ENCODE peak calls at places on chromosome 16, in eight cellular contexts. One of them, this sample, is unnamed.

GRCh38 chr16:12588510-12588909 is 215.2 kb downstream of the CPPED1 start:
- DNase-seq in tibial artery: no peak
- DNase-seq in cardiac fibroblast: no peak
- DNase-seq in brain microvascular endothelial cell: no peak
- DNase-seq in fibroblast of mammary gland: no peak
- DNase-seq in GM06990: no peak
- DNase-seq in heart right ventricle: no peak
- DNase-seq in GM12865: no peak
- DNase-seq in this sample: no peak

GRCh38 chr16:29961479-29962343 is at the start of gene TMEM219:
- DNase-seq in tibial artery: peak; percentile 95
- DNase-seq in cardiac fibroblast: peak; percentile 91
- DNase-seq in brain microvascular endothelial cell: peak; percentile 72
- DNase-seq in fibroblast of mammary gland: peak; percentile 71
- DNase-seq in GM06990: peak; percentile 96
- DNase-seq in heart right ventricle: peak; percentile 92
- DNase-seq in GM12865: peak; percentile 93
- DNase-seq in this sample: peak; percentile 86

GRCh38 chr16:85072947-85073346 is 39.3 kb downstream of the CIBAR2 start:
- DNase-seq in tibial artery: no peak
- DNase-seq in cardiac fibroblast: peak; percentile 85
- DNase-seq in brain microvascular endothelial cell: no peak
- DNase-seq in fibroblast of mammary gland: peak; percentile 87
- DNase-seq in GM06990: no peak
- DNase-seq in heart right ventricle: peak; percentile 20
- DNase-seq in GM12865: no peak
- DNase-seq in this sample: peak; percentile 74

GRCh38 chr16:77322757-77323156 is 112.1 kb downstream of the ADAMTS18 start:
- DNase-seq in tibial artery: no peak
- DNase-seq in cardiac fibroblast: no peak
- DNase-seq in brain microvascular endothelial cell: no peak
- DNase-seq in fibroblast of mammary gland: no peak
- DNase-seq in GM06990: no peak
- DNase-seq in heart right ventricle: no peak
- DNase-seq in GM12865: no peak
- DNase-seq in this sample: no peak

GRCh38 chr16:85689285-85689949 is 663 bp upstream of the GINS2 start:
- DNase-seq in tibial artery: no peak
- DNase-seq in cardiac fibroblast: no peak
- DNase-seq in brain microvascular endothelial cell: no peak
- DNase-seq in fibroblast of mammary gland: no peak
- DNase-seq in GM06990: no peak
- DNase-seq in heart right ventricle: no peak
- DNase-seq in GM12865: no peak
- DNase-seq in this sample: no peak

GRCh38 chr16:46496701-46497100 is 124.5 kb downstream of the SHCBP1 start:
- DNase-seq in tibial artery: no peak
- DNase-seq in cardiac fibroblast: no peak
- DNase-seq in brain microvascular endothelial cell: no peak
- DNase-seq in fibroblast of mammary gland: no peak
- DNase-seq in GM06990: no peak
- DNase-seq in heart right ventricle: no peak
- DNase-seq in GM12865: no peak
- DNase-seq in this sample: no peak

GRCh38 chr16:90031931-90032663 is 12.8 kb upstream of the DBNDD1 start:
- DNase-seq in tibial artery: no peak
- DNase-seq in cardiac fibroblast: peak; percentile 63
- DNase-seq in brain microvascular endothelial cell: no peak
- DNase-seq in fibroblast of mammary gland: peak; percentile 66
- DNase-seq in GM06990: no peak
- DNase-seq in heart right ventricle: no peak
- DNase-seq in GM12865: no peak
- DNase-seq in this sample: peak; percentile 61

GRCh38 chr16:11614587-11615175 is 28.0 kb upstream of the LITAF start:
- DNase-seq in tibial artery: no peak
- DNase-seq in cardiac fibroblast: no peak
- DNase-seq in brain microvascular endothelial cell: no peak
- DNase-seq in fibroblast of mammary gland: no peak
- DNase-seq in GM06990: no peak
- DNase-seq in heart right ventricle: no peak
- DNase-seq in GM12865: no peak
- DNase-seq in this sample: no peak

GRCh38 chr16:85514295-85514600 is 98.9 kb upstream of the GSE1 start:
- DNase-seq in tibial artery: no peak
- DNase-seq in cardiac fibroblast: no peak
- DNase-seq in brain microvascular endothelial cell: no peak
- DNase-seq in fibroblast of mammary gland: no peak
- DNase-seq in GM06990: no peak
- DNase-seq in heart right ventricle: peak; percentile 80
- DNase-seq in GM12865: no peak
- DNase-seq in this sample: no peak

GRCh38 chr16:19785081-19785480 is 67.0 kb downstream of the IQCK start:
- DNase-seq in tibial artery: no peak
- DNase-seq in cardiac fibroblast: no peak
- DNase-seq in brain microvascular endothelial cell: no peak
- DNase-seq in fibroblast of mammary gland: no peak
- DNase-seq in GM06990: no peak
- DNase-seq in heart right ventricle: no peak
- DNase-seq in GM12865: no peak
- DNase-seq in this sample: no peak

GRCh38 chr16:23642246-23642774 is 1.0 kb downstream of the DCTN5 start:
- DNase-seq in tibial artery: no peak
- DNase-seq in cardiac fibroblast: no peak
- DNase-seq in brain microvascular endothelial cell: no peak
- DNase-seq in fibroblast of mammary gland: no peak
- DNase-seq in GM06990: no peak
- DNase-seq in heart right ventricle: no peak
- DNase-seq in GM12865: no peak
- DNase-seq in this sample: no peak

GRCh38 chr16:88119881-88120280 is 168.6 kb downstream of the BANP start:
- DNase-seq in tibial artery: no peak
- DNase-seq in cardiac fibroblast: no peak
- DNase-seq in brain microvascular endothelial cell: no peak
- DNase-seq in fibroblast of mammary gland: no peak
- DNase-seq in GM06990: no peak
- DNase-seq in heart right ventricle: no peak
- DNase-seq in GM12865: no peak
- DNase-seq in this sample: no peak

GRCh38 chr16:53608094-53608493 is 95.6 kb downstream of the RPGRIP1L start:
- DNase-seq in tibial artery: no peak
- DNase-seq in cardiac fibroblast: no peak
- DNase-seq in brain microvascular endothelial cell: no peak
- DNase-seq in fibroblast of mammary gland: no peak
- DNase-seq in GM06990: no peak
- DNase-seq in heart right ventricle: no peak
- DNase-seq in GM12865: no peak
- DNase-seq in this sample: no peak

GRCh38 chr16:57141822-57142631 is 43.8 kb downstream of the PSME3IP1 start:
- DNase-seq in tibial artery: peak; percentile 62
- DNase-seq in cardiac fibroblast: no peak
- DNase-seq in brain microvascular endothelial cell: no peak
- DNase-seq in fibroblast of mammary gland: no peak
- DNase-seq in GM06990: no peak
- DNase-seq in heart right ventricle: no peak
- DNase-seq in GM12865: peak; percentile 29
- DNase-seq in this sample: no peak

GRCh38 chr16:57144027-57144426 is 41.8 kb downstream of the PSME3IP1 start:
- DNase-seq in tibial artery: no peak
- DNase-seq in cardiac fibroblast: no peak
- DNase-seq in brain microvascular endothelial cell: no peak
- DNase-seq in fibroblast of mammary gland: no peak
- DNase-seq in GM06990: no peak
- DNase-seq in heart right ventricle: no peak
- DNase-seq in GM12865: no peak
- DNase-seq in this sample: no peak

GRCh38 chr16:57143125-57143965 is 42.5 kb downstream of the PSME3IP1 start:
- DNase-seq in tibial artery: peak; percentile 48
- DNase-seq in cardiac fibroblast: no peak
- DNase-seq in brain microvascular endothelial cell: no peak
- DNase-seq in fibroblast of mammary gland: no peak
- DNase-seq in GM06990: no peak
- DNase-seq in heart right ventricle: no peak
- DNase-seq in GM12865: no peak
- DNase-seq in this sample: no peak

GRCh38 chr16:57138281-57138935 is 46.0 kb downstream of the CPNE2 start:
- DNase-seq in tibial artery: peak; percentile 46
- DNase-seq in cardiac fibroblast: no peak
- DNase-seq in brain microvascular endothelial cell: no peak
- DNase-seq in fibroblast of mammary gland: no peak
- DNase-seq in GM06990: no peak
- DNase-seq in heart right ventricle: no peak
- DNase-seq in GM12865: no peak
- DNase-seq in this sample: no peak

DNA sequence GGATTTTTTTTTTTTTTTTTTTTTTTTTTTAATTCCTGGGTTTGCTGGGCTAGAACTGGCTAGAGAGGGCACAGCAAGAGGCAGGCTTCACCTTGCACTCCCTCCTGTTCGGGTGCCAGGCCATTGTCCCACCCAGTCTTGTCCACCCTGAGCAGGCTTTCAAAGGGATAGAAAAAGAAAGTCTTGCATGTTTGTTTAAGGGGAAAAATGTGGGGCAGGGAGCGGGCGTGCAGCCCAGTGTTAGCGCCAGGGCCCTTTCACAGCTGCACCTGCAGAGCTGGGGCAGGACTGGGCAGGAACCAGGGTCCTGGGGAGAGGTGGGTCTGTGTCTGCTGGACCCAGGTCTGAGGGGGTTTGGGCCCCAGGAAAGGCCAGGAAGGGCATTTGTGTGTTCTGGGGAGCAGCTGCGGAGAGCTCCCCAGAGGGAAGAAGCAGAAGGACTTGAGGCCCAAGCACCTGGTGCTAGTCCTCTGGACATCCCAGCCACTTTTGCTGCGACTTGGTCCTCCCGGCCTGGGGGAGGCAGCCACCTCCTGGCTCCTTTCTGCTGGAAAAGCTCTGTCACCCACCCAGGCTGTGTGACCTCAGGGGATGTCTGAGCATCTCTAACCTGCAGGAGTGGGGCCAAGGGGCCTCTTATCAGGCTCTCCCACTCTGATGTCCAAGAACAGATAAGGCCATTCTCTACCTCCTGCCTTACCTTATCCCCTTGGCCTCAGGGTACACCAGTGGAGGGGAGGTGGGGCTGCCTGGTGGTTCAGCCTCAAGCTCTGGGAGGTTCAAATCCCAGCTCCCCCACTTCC is 44.8 kb downstream of the PSME3IP1 start:
- DNase-seq in tibial artery: peak; percentile 53
- DNase-seq in cardiac fibroblast: no peak
- DNase-seq in brain microvascular endothelial cell: no peak
- DNase-seq in fibroblast of mammary gland: no peak
- DNase-seq in GM06990: no peak
- DNase-seq in heart right ventricle: no peak
- DNase-seq in GM12865: no peak
- DNase-seq in this sample: no peak
- TF ChIP-seq CTCF in tibial artery: no peak
- TF ChIP-seq CTCF in cardiac fibroblast: no peak
- TF ChIP-seq CTCF in brain microvascular endothelial cell: no peak
- TF ChIP-seq CTCF in fibroblast of mammary gland: no peak
- TF ChIP-seq CTCF in GM06990: no peak
- TF ChIP-seq CTCF in heart right ventricle: no peak
- TF ChIP-seq CTCF in GM12865: no peak
- TF ChIP-seq CTCF in this sample: no peak

GRCh38 chr16:57645691-57646387 is 17.4 kb downstream of the ADGRG1 start:
- DNase-seq in tibial artery: peak; percentile 70
- DNase-seq in cardiac fibroblast: peak; percentile 72
- DNase-seq in brain microvascular endothelial cell: peak; percentile 25
- DNase-seq in fibroblast of mammary gland: peak; percentile 69
- DNase-seq in GM06990: no peak
- DNase-seq in heart right ventricle: peak; percentile 85
- DNase-seq in GM12865: no peak
- DNase-seq in this sample: peak; percentile 69
- H3K4me3 ChIP-seq in tibial artery: no peak overlapping the region
- H3K4me3 ChIP-seq in cardiac fibroblast: no peak overlapping the region
- H3K4me3 ChIP-seq in brain microvascular endothelial cell: no peak overlapping the region
- H3K4me3 ChIP-seq in fibroblast of mammary gland: no peak overlapping the region
- H3K4me3 ChIP-seq in GM06990: no peak overlapping the region
- H3K4me3 ChIP-seq in heart right ventricle: no peak overlapping the region
- H3K4me3 ChIP-seq in GM12865: no peak overlapping the region
- H3K4me3 ChIP-seq in this sample: no peak overlapping the region

GRCh38 chr16:30986129-30986991 is 1.4 kb downstream of the HSD3B7 start:
- DNase-seq in tibial artery: no peak
- DNase-seq in cardiac fibroblast: no peak
- DNase-seq in brain microvascular endothelial cell: no peak
- DNase-seq in fibroblast of mammary gland: no peak
- DNase-seq in GM06990: no peak
- DNase-seq in heart right ventricle: no peak
- DNase-seq in GM12865: no peak
- DNase-seq in this sample: no peak
- TF ChIP-seq CTCF in tibial artery: no peak
- TF ChIP-seq CTCF in cardiac fibroblast: no peak
- TF ChIP-seq CTCF in brain microvascular endothelial cell: peak; percentile 5
- TF ChIP-seq CTCF in fibroblast of mammary gland: no peak
- TF ChIP-seq CTCF in GM06990: no peak
- TF ChIP-seq CTCF in heart right ventricle: no peak
- TF ChIP-seq CTCF in GM12865: no peak
- TF ChIP-seq CTCF in this sample: no peak

GRCh38 chr16:50275428-50276127 is 9.2 kb downstream of the ADCY7 start:
- DNase-seq in tibial artery: no peak
- DNase-seq in cardiac fibroblast: no peak
- DNase-seq in brain microvascular endothelial cell: no peak
- DNase-seq in fibroblast of mammary gland: no peak
- DNase-seq in GM06990: no peak
- DNase-seq in heart right ventricle: no peak
- DNase-seq in GM12865: no peak
- DNase-seq in this sample: no peak
- H3K4me3 ChIP-seq in tibial artery: no peak overlapping the region
- H3K4me3 ChIP-seq in cardiac fibroblast: no peak overlapping the region
- H3K4me3 ChIP-seq in brain microvascular endothelial cell: no peak overlapping the region
- H3K4me3 ChIP-seq in fibroblast of mammary gland: no peak overlapping the region
- H3K4me3 ChIP-seq in GM06990: peak overlapping the region; percentile 85
- H3K4me3 ChIP-seq in heart right ventricle: no peak overlapping the region
- H3K4me3 ChIP-seq in GM12865: peak overlapping the region; percentile 97
- H3K4me3 ChIP-seq in this sample: no peak overlapping the region

GRCh38 chr16:83393196-83393981 is 414.4 kb upstream of the HSBP1 start:
- DNase-seq in tibial artery: peak; percentile 77
- DNase-seq in cardiac fibroblast: peak; percentile 19
- DNase-seq in brain microvascular endothelial cell: peak; percentile 50
- DNase-seq in fibroblast of mammary gland: peak; percentile 31
- DNase-seq in GM06990: no peak
- DNase-seq in heart right ventricle: peak; percentile 4
- DNase-seq in GM12865: no peak
- DNase-seq in this sample: peak; percentile 39
- TF ChIP-seq CTCF in tibial artery: peak; percentile 29
- TF ChIP-seq CTCF in cardiac fibroblast: peak; percentile 45
- TF ChIP-seq CTCF in brain microvascular endothelial cell: peak; percentile 55
- TF ChIP-seq CTCF in fibroblast of mammary gland: peak; percentile 6
- TF ChIP-seq CTCF in GM06990: peak; percentile 28
- TF ChIP-seq CTCF in heart right ventricle: no peak
- TF ChIP-seq CTCF in GM12865: no peak
- TF ChIP-seq CTCF in this sample: peak; percentile 45